ENCODE peak calls at places on chromosomes 6 and 20, in six cellular contexts. F is retinal pigment epithelial cell; Z is iPS DF 6.9; Q is fibroblast of mammary gland; M is stimulated activated CD8-positive, alpha-beta memory T cell treated with anti-CD3 and anti-CD28 coated beads, Interleukin-4, amount 100 ng/mL, for 4 hours; V is colonic mucosa. L is an unnamed sample.

GRCh38 chr6:128202169-128202765 is 301.4 kb upstream of the THEMIS start:
- DNase-seq in F (no peak), Z (no peak), Q (no peak), M (no peak), V (no peak), L (no peak)

GRCh38 chr20:41480054-41480770 is 113.6 kb upstream of the EMILIN3 start:
- DNase-seq in F (no peak), Z (no peak), Q (no peak), M (no peak), V (no peak), L (no peak)

GRCh38 chr6:43196337-43196736 is 14.3 kb downstream of the CUL9 start:
- DNase-seq in F (no peak), Z (no peak), Q (no peak), M (no peak), V (no peak), L (no peak)

GRCh38 chr6:5511924-5512323 is 250.6 kb downstream of the FARS2 start:
- DNase-seq in F (peak), Z (no peak), Q (peak), M (no peak), V (no peak), L (no peak)

GRCh38 chr6:167779993-167780655 is 46.6 kb upstream of the AFDN start:
- DNase-seq in F (no peak), Z (no peak), Q (no peak), M (no peak), V (no peak), L (no peak)

GRCh38 chr6:20350215-20350614 is 51.5 kb upstream of the E2F3 start:
- DNase-seq in F (peak), Z (no peak), Q (no peak), M (no peak), V (no peak), L (no peak)

GRCh38 chr6:46262928-46263708 is 92.3 kb upstream of the ENPP5 start:
- DNase-seq in F (no peak), Z (no peak), Q (peak), M (no peak), V (no peak), L (no peak)

GRCh38 chr6:131225959-131226358 is 90.7 kb downstream of the AKAP7 start:
- DNase-seq in F (no peak), Z (no peak), Q (no peak), M (no peak), V (no peak), L (no peak)

GRCh38 chr6:65787787-65788186 is 80.8 kb upstream of the EYS start:
- DNase-seq in F (no peak), Z (no peak), Q (no peak), M (no peak), V (no peak), L (no peak)

GRCh38 chr6:7919871-7920270 is 9.3 kb upstream of the TXNDC5 start:
- DNase-seq in F (no peak), Z (no peak), Q (peak), M (no peak), V (no peak), L (no peak)

GRCh38 chr6:145214570-145214969 is 520.8 kb downstream of the EPM2A start:
- DNase-seq in F (no peak), Z (no peak), Q (peak), M (no peak), V (no peak), L (no peak)

GRCh38 chr6:75285156-75285639 is 606 bp upstream of the TMEM30A start:
- DNase-seq in F (no peak), Z (no peak), Q (no peak), M (no peak), V (no peak), L (no peak)

GRCh38 chr6:82910394-82910793 is 155.2 kb downstream of the UBE3D start:
- DNase-seq in F (no peak), Z (no peak), Q (no peak), M (no peak), V (no peak), L (no peak)

GRCh38 chr6:149368065-149368464 is 32.0 kb upstream of the SUMO4 start:
- DNase-seq in F (no peak), Z (no peak), Q (no peak), M (no peak), V (no peak), L (no peak)

GRCh38 chr6:31652925-31653724 is 664 bp upstream of the BAG6 start:
- DNase-seq in F (no peak), Z (no peak), Q (no peak), M (peak), V (peak), L (peak)

GRCh38 chr20:34622821-34623451 is 54.0 kb downstream of the PIGU start:
- DNase-seq in F (no peak), Z (no peak), Q (no peak), M (no peak), V (no peak), L (no peak)

GRCh38 chr6:31175961-31176360 is 5.5 kb upstream of the POU5F1 start:
- DNase-seq in F (no peak), Z (no peak), Q (peak), M (no peak), V (no peak), L (no peak)

GRCh38 chr6:30219244-30219643 is 6.0 kb upstream of the TRIM26 start:
- DNase-seq in F (no peak), Z (no peak), Q (peak), M (peak), V (peak), L (no peak)

GRCh38 chr20:33163856-33164762 is 3.9 kb upstream of the BPIFA2 start:
- DNase-seq in F (no peak), Z (no peak), Q (no peak), M (no peak), V (no peak), L (no peak)

GRCh38 chr20:49925901-49926454 is 10.2 kb upstream of the RNF114 start:
- DNase-seq in F (no peak), Z (no peak), Q (no peak), M (no peak), V (no peak), L (no peak)

GRCh38 chr6:12578751-12579150 is 137.8 kb upstream of the PHACTR1 start:
- DNase-seq in F (no peak), Z (no peak), Q (peak), M (no peak), V (no peak), L (no peak)

GRCh38 chr20:7841967-7842301 is 98.3 kb downstream of the HAO1 start:
- DNase-seq in F (peak), Z (no peak), Q (peak), M (no peak), V (no peak), L (peak)

GRCh38 chr6:162690158-162690557 is 37.4 kb downstream of the PRKN start:
- DNase-seq in F (no peak), Z (no peak), Q (no peak), M (no peak), V (no peak), L (no peak)

GRCh38 chr20:25207960-25208534 is 12.5 kb downstream of the ENTPD6 start:
- DNase-seq in F (no peak), Z (no peak), Q (no peak), M (no peak), V (no peak), L (no peak)